ENCODE peak calls at places on chromosome 13, in seven cellular contexts. One of them, this sample, is unnamed.

GRCh38 chr13:50156722-50157121 is 141.5 kb downstream of the KCNRG start:
- ATAC-seq in T-cell: no peak
- ATAC-seq in activated naive CD8-positive, alpha-beta T cell treated with anti-CD3 and anti-CD28 coated beads, Interleukin-2, amount 10 ng/mL, durations not matched to agents 7 days and 5 days: no peak
- ATAC-seq in CD4-positive, alpha-beta T cell: no peak
- ATAC-seq in sciatic nerve: peak
- ATAC-seq in stimulated activated naive B cell treated with anti-CD40 and anti-IgM and Interleukin-4, amounts not matched to agents 10 μg/mL and 1 μg/mL and 100 μg/mL, for 72 hours: no peak
- ATAC-seq in activated naive CD4-positive, alpha-beta T cell treated with anti-CD3 and anti-CD28 coated beads, Interleukin-2, amount 50 U/mL, for 72 hours: no peak
- ATAC-seq in this sample: no peak

GRCh38 chr13:32824671-32825070 is 191.6 kb upstream of the KL start:
- ATAC-seq in activated naive CD4-positive, alpha-beta T cell treated with anti-CD3 and anti-CD28 coated beads, Interleukin-2, amount 50 U/mL, for 72 hours: no peak
- ATAC-seq in CD4-positive, alpha-beta T cell: no peak
- ATAC-seq in T-cell: no peak
- ATAC-seq in sciatic nerve: no peak
- ATAC-seq in activated naive CD8-positive, alpha-beta T cell treated with anti-CD3 and anti-CD28 coated beads, Interleukin-2, amount 10 ng/mL, durations not matched to agents 7 days and 5 days: no peak
- ATAC-seq in stimulated activated naive B cell treated with anti-CD40 and anti-IgM and Interleukin-4, amounts not matched to agents 10 μg/mL and 1 μg/mL and 100 μg/mL, for 72 hours: no peak
- ATAC-seq in this sample: no peak

GRCh38 chr13:34734932-34735331 is 207.1 kb upstream of the NBEA start:
- ATAC-seq in activated naive CD8-positive, alpha-beta T cell treated with anti-CD3 and anti-CD28 coated beads, Interleukin-2, amount 10 ng/mL, durations not matched to agents 7 days and 5 days: no peak
- ATAC-seq in activated naive CD4-positive, alpha-beta T cell treated with anti-CD3 and anti-CD28 coated beads, Interleukin-2, amount 50 U/mL, for 72 hours: no peak
- ATAC-seq in CD4-positive, alpha-beta T cell: no peak
- ATAC-seq in sciatic nerve: no peak
- ATAC-seq in T-cell: no peak
- ATAC-seq in stimulated activated naive B cell treated with anti-CD40 and anti-IgM and Interleukin-4, amounts not matched to agents 10 μg/mL and 1 μg/mL and 100 μg/mL, for 72 hours: no peak
- ATAC-seq in this sample: no peak

GRCh38 chr13:21619633-21620220 is 15.8 kb upstream of the MICU2 start:
- ATAC-seq in activated naive CD8-positive, alpha-beta T cell treated with anti-CD3 and anti-CD28 coated beads, Interleukin-2, amount 10 ng/mL, durations not matched to agents 7 days and 5 days: no peak
- ATAC-seq in T-cell: no peak
- ATAC-seq in stimulated activated naive B cell treated with anti-CD40 and anti-IgM and Interleukin-4, amounts not matched to agents 10 μg/mL and 1 μg/mL and 100 μg/mL, for 72 hours: no peak
- ATAC-seq in CD4-positive, alpha-beta T cell: no peak
- ATAC-seq in activated naive CD4-positive, alpha-beta T cell treated with anti-CD3 and anti-CD28 coated beads, Interleukin-2, amount 50 U/mL, for 72 hours: no peak
- ATAC-seq in sciatic nerve: no peak
- ATAC-seq in this sample: no peak

GRCh38 chr13:32153056-32153455 is 121.5 kb downstream of the FRY start:
- ATAC-seq in stimulated activated naive B cell treated with anti-CD40 and anti-IgM and Interleukin-4, amounts not matched to agents 10 μg/mL and 1 μg/mL and 100 μg/mL, for 72 hours: no peak
- ATAC-seq in T-cell: no peak
- ATAC-seq in activated naive CD4-positive, alpha-beta T cell treated with anti-CD3 and anti-CD28 coated beads, Interleukin-2, amount 50 U/mL, for 72 hours: no peak
- ATAC-seq in sciatic nerve: no peak
- ATAC-seq in activated naive CD8-positive, alpha-beta T cell treated with anti-CD3 and anti-CD28 coated beads, Interleukin-2, amount 10 ng/mL, durations not matched to agents 7 days and 5 days: no peak
- ATAC-seq in CD4-positive, alpha-beta T cell: no peak
- ATAC-seq in this sample: no peak

GRCh38 chr13:108346376-108346775 is 76.9 kb downstream of the TNFSF13B start:
- ATAC-seq in activated naive CD8-positive, alpha-beta T cell treated with anti-CD3 and anti-CD28 coated beads, Interleukin-2, amount 10 ng/mL, durations not matched to agents 7 days and 5 days: no peak
- ATAC-seq in sciatic nerve: no peak
- ATAC-seq in activated naive CD4-positive, alpha-beta T cell treated with anti-CD3 and anti-CD28 coated beads, Interleukin-2, amount 50 U/mL, for 72 hours: no peak
- ATAC-seq in stimulated activated naive B cell treated with anti-CD40 and anti-IgM and Interleukin-4, amounts not matched to agents 10 μg/mL and 1 μg/mL and 100 μg/mL, for 72 hours: no peak
- ATAC-seq in T-cell: peak
- ATAC-seq in CD4-positive, alpha-beta T cell: peak
- ATAC-seq in this sample: no peak

GRCh38 chr13:44276061-44276460 is 97.6 kb upstream of the SERP2 start:
- ATAC-seq in T-cell: no peak
- ATAC-seq in sciatic nerve: no peak
- ATAC-seq in CD4-positive, alpha-beta T cell: no peak
- ATAC-seq in activated naive CD8-positive, alpha-beta T cell treated with anti-CD3 and anti-CD28 coated beads, Interleukin-2, amount 10 ng/mL, durations not matched to agents 7 days and 5 days: no peak
- ATAC-seq in stimulated activated naive B cell treated with anti-CD40 and anti-IgM and Interleukin-4, amounts not matched to agents 10 μg/mL and 1 μg/mL and 100 μg/mL, for 72 hours: no peak
- ATAC-seq in activated naive CD4-positive, alpha-beta T cell treated with anti-CD3 and anti-CD28 coated beads, Interleukin-2, amount 50 U/mL, for 72 hours: no peak
- ATAC-seq in this sample: no peak

GRCh38 chr13:107753748-107754147 is 461.6 kb downstream of the LIG4 start:
- ATAC-seq in activated naive CD8-positive, alpha-beta T cell treated with anti-CD3 and anti-CD28 coated beads, Interleukin-2, amount 10 ng/mL, durations not matched to agents 7 days and 5 days: no peak
- ATAC-seq in activated naive CD4-positive, alpha-beta T cell treated with anti-CD3 and anti-CD28 coated beads, Interleukin-2, amount 50 U/mL, for 72 hours: no peak
- ATAC-seq in sciatic nerve: no peak
- ATAC-seq in T-cell: no peak
- ATAC-seq in CD4-positive, alpha-beta T cell: no peak
- ATAC-seq in stimulated activated naive B cell treated with anti-CD40 and anti-IgM and Interleukin-4, amounts not matched to agents 10 μg/mL and 1 μg/mL and 100 μg/mL, for 72 hours: no peak
- ATAC-seq in this sample: no peak

GRCh38 chr13:44703371-44703770 is 127.2 kb upstream of the TSC22D1 start:
- ATAC-seq in CD4-positive, alpha-beta T cell: no peak
- ATAC-seq in activated naive CD8-positive, alpha-beta T cell treated with anti-CD3 and anti-CD28 coated beads, Interleukin-2, amount 10 ng/mL, durations not matched to agents 7 days and 5 days: no peak
- ATAC-seq in stimulated activated naive B cell treated with anti-CD40 and anti-IgM and Interleukin-4, amounts not matched to agents 10 μg/mL and 1 μg/mL and 100 μg/mL, for 72 hours: no peak
- ATAC-seq in sciatic nerve: no peak
- ATAC-seq in activated naive CD4-positive, alpha-beta T cell treated with anti-CD3 and anti-CD28 coated beads, Interleukin-2, amount 50 U/mL, for 72 hours: no peak
- ATAC-seq in T-cell: no peak
- ATAC-seq in this sample: peak

GRCh38 chr13:48526269-48526668 is 6.6 kb downstream of the RCBTB2 start:
- ATAC-seq in activated naive CD8-positive, alpha-beta T cell treated with anti-CD3 and anti-CD28 coated beads, Interleukin-2, amount 10 ng/mL, durations not matched to agents 7 days and 5 days: no peak
- ATAC-seq in sciatic nerve: no peak
- ATAC-seq in T-cell: peak
- ATAC-seq in stimulated activated naive B cell treated with anti-CD40 and anti-IgM and Interleukin-4, amounts not matched to agents 10 μg/mL and 1 μg/mL and 100 μg/mL, for 72 hours: no peak
- ATAC-seq in CD4-positive, alpha-beta T cell: no peak
- ATAC-seq in activated naive CD4-positive, alpha-beta T cell treated with anti-CD3 and anti-CD28 coated beads, Interleukin-2, amount 50 U/mL, for 72 hours: no peak
- ATAC-seq in this sample: no peak

GRCh38 chr13:76976488-76976887 is 15.4 kb upstream of the CLN5 start:
- ATAC-seq in CD4-positive, alpha-beta T cell: peak
- ATAC-seq in sciatic nerve: no peak
- ATAC-seq in T-cell: no peak
- ATAC-seq in stimulated activated naive B cell treated with anti-CD40 and anti-IgM and Interleukin-4, amounts not matched to agents 10 μg/mL and 1 μg/mL and 100 μg/mL, for 72 hours: no peak
- ATAC-seq in activated naive CD8-positive, alpha-beta T cell treated with anti-CD3 and anti-CD28 coated beads, Interleukin-2, amount 10 ng/mL, durations not matched to agents 7 days and 5 days: no peak
- ATAC-seq in activated naive CD4-positive, alpha-beta T cell treated with anti-CD3 and anti-CD28 coated beads, Interleukin-2, amount 50 U/mL, for 72 hours: no peak
- ATAC-seq in this sample: peak

GRCh38 chr13:32142956-32143375 is 111.4 kb downstream of the FRY start:
- ATAC-seq in stimulated activated naive B cell treated with anti-CD40 and anti-IgM and Interleukin-4, amounts not matched to agents 10 μg/mL and 1 μg/mL and 100 μg/mL, for 72 hours: no peak
- ATAC-seq in activated naive CD8-positive, alpha-beta T cell treated with anti-CD3 and anti-CD28 coated beads, Interleukin-2, amount 10 ng/mL, durations not matched to agents 7 days and 5 days: no peak
- ATAC-seq in activated naive CD4-positive, alpha-beta T cell treated with anti-CD3 and anti-CD28 coated beads, Interleukin-2, amount 50 U/mL, for 72 hours: no peak
- ATAC-seq in CD4-positive, alpha-beta T cell: no peak
- ATAC-seq in sciatic nerve: no peak
- ATAC-seq in T-cell: no peak
- ATAC-seq in this sample: no peak

GRCh38 chr13:36412736-36413135 is 19.6 kb upstream of the CCNA1 start:
- ATAC-seq in T-cell: no peak
- ATAC-seq in activated naive CD4-positive, alpha-beta T cell treated with anti-CD3 and anti-CD28 coated beads, Interleukin-2, amount 50 U/mL, for 72 hours: no peak
- ATAC-seq in activated naive CD8-positive, alpha-beta T cell treated with anti-CD3 and anti-CD28 coated beads, Interleukin-2, amount 10 ng/mL, durations not matched to agents 7 days and 5 days: no peak
- ATAC-seq in stimulated activated naive B cell treated with anti-CD40 and anti-IgM and Interleukin-4, amounts not matched to agents 10 μg/mL and 1 μg/mL and 100 μg/mL, for 72 hours: no peak
- ATAC-seq in CD4-positive, alpha-beta T cell: no peak
- ATAC-seq in sciatic nerve: peak
- ATAC-seq in this sample: no peak

GRCh38 chr13:108610517-108610916 is 18.9 kb upstream of the MYO16 start:
- ATAC-seq in sciatic nerve: no peak
- ATAC-seq in activated naive CD8-positive, alpha-beta T cell treated with anti-CD3 and anti-CD28 coated beads, Interleukin-2, amount 10 ng/mL, durations not matched to agents 7 days and 5 days: no peak
- ATAC-seq in CD4-positive, alpha-beta T cell: no peak
- ATAC-seq in T-cell: no peak
- ATAC-seq in activated naive CD4-positive, alpha-beta T cell treated with anti-CD3 and anti-CD28 coated beads, Interleukin-2, amount 50 U/mL, for 72 hours: no peak
- ATAC-seq in stimulated activated naive B cell treated with anti-CD40 and anti-IgM and Interleukin-4, amounts not matched to agents 10 μg/mL and 1 μg/mL and 100 μg/mL, for 72 hours: no peak
- ATAC-seq in this sample: no peak

GRCh38 chr13:30846844-30847243 is 59.2 kb upstream of the MEDAG start:
- ATAC-seq in sciatic nerve: no peak
- ATAC-seq in T-cell: peak
- ATAC-seq in stimulated activated naive B cell treated with anti-CD40 and anti-IgM and Interleukin-4, amounts not matched to agents 10 μg/mL and 1 μg/mL and 100 μg/mL, for 72 hours: no peak
- ATAC-seq in CD4-positive, alpha-beta T cell: no peak
- ATAC-seq in activated naive CD8-positive, alpha-beta T cell treated with anti-CD3 and anti-CD28 coated beads, Interleukin-2, amount 10 ng/mL, durations not matched to agents 7 days and 5 days: no peak
- ATAC-seq in activated naive CD4-positive, alpha-beta T cell treated with anti-CD3 and anti-CD28 coated beads, Interleukin-2, amount 50 U/mL, for 72 hours: peak
- ATAC-seq in this sample: no peak

GRCh38 chr13:33388254-33388998 is 102.9 kb upstream of the STARD13 start:
- ATAC-seq in stimulated activated naive B cell treated with anti-CD40 and anti-IgM and Interleukin-4, amounts not matched to agents 10 μg/mL and 1 μg/mL and 100 μg/mL, for 72 hours: no peak
- ATAC-seq in sciatic nerve: no peak
- ATAC-seq in T-cell: no peak
- ATAC-seq in activated naive CD4-positive, alpha-beta T cell treated with anti-CD3 and anti-CD28 coated beads, Interleukin-2, amount 50 U/mL, for 72 hours: no peak
- ATAC-seq in activated naive CD8-positive, alpha-beta T cell treated with anti-CD3 and anti-CD28 coated beads, Interleukin-2, amount 10 ng/mL, durations not matched to agents 7 days and 5 days: no peak
- ATAC-seq in CD4-positive, alpha-beta T cell: no peak
- ATAC-seq in this sample: peak

GRCh38 chr13:48829536-48829935 is 146.2 kb upstream of the FNDC3A start:
- ATAC-seq in sciatic nerve: no peak
- ATAC-seq in CD4-positive, alpha-beta T cell: no peak
- ATAC-seq in T-cell: no peak
- ATAC-seq in activated naive CD8-positive, alpha-beta T cell treated with anti-CD3 and anti-CD28 coated beads, Interleukin-2, amount 10 ng/mL, durations not matched to agents 7 days and 5 days: peak
- ATAC-seq in stimulated activated naive B cell treated with anti-CD40 and anti-IgM and Interleukin-4, amounts not matched to agents 10 μg/mL and 1 μg/mL and 100 μg/mL, for 72 hours: peak
- ATAC-seq in activated naive CD4-positive, alpha-beta T cell treated with anti-CD3 and anti-CD28 coated beads, Interleukin-2, amount 50 U/mL, for 72 hours: peak
- ATAC-seq in this sample: no peak

GRCh38 chr13:34257980-34258379 is 440.0 kb downstream of the RFC3 start:
- ATAC-seq in activated naive CD8-positive, alpha-beta T cell treated with anti-CD3 and anti-CD28 coated beads, Interleukin-2, amount 10 ng/mL, durations not matched to agents 7 days and 5 days: no peak
- ATAC-seq in stimulated activated naive B cell treated with anti-CD40 and anti-IgM and Interleukin-4, amounts not matched to agents 10 μg/mL and 1 μg/mL and 100 μg/mL, for 72 hours: peak
- ATAC-seq in sciatic nerve: peak
- ATAC-seq in activated naive CD4-positive, alpha-beta T cell treated with anti-CD3 and anti-CD28 coated beads, Interleukin-2, amount 50 U/mL, for 72 hours: no peak
- ATAC-seq in CD4-positive, alpha-beta T cell: no peak
- ATAC-seq in T-cell: no peak
- ATAC-seq in this sample: no peak

GRCh38 chr13:23081246-23081645 is 99.5 kb upstream of the SGCG start:
- ATAC-seq in CD4-positive, alpha-beta T cell: no peak
- ATAC-seq in sciatic nerve: no peak
- ATAC-seq in activated naive CD4-positive, alpha-beta T cell treated with anti-CD3 and anti-CD28 coated beads, Interleukin-2, amount 50 U/mL, for 72 hours: no peak
- ATAC-seq in activated naive CD8-positive, alpha-beta T cell treated with anti-CD3 and anti-CD28 coated beads, Interleukin-2, amount 10 ng/mL, durations not matched to agents 7 days and 5 days: no peak
- ATAC-seq in T-cell: no peak
- ATAC-seq in stimulated activated naive B cell treated with anti-CD40 and anti-IgM and Interleukin-4, amounts not matched to agents 10 μg/mL and 1 μg/mL and 100 μg/mL, for 72 hours: no peak
- ATAC-seq in this sample: no peak

GRCh38 chr13:39929583-39929982 is 274.1 kb downstream of the COG6 start:
- ATAC-seq in stimulated activated naive B cell treated with anti-CD40 and anti-IgM and Interleukin-4, amounts not matched to agents 10 μg/mL and 1 μg/mL and 100 μg/mL, for 72 hours: no peak
- ATAC-seq in activated naive CD4-positive, alpha-beta T cell treated with anti-CD3 and anti-CD28 coated beads, Interleukin-2, amount 50 U/mL, for 72 hours: no peak
- ATAC-seq in sciatic nerve: no peak
- ATAC-seq in CD4-positive, alpha-beta T cell: no peak
- ATAC-seq in activated naive CD8-positive, alpha-beta T cell treated with anti-CD3 and anti-CD28 coated beads, Interleukin-2, amount 10 ng/mL, durations not matched to agents 7 days and 5 days: no peak
- ATAC-seq in T-cell: no peak
- ATAC-seq in this sample: no peak

GRCh38 chr13:95319551-95320274 is 18.5 kb upstream of the ABCC4 start:
- ATAC-seq in activated naive CD4-positive, alpha-beta T cell treated with anti-CD3 and anti-CD28 coated beads, Interleukin-2, amount 50 U/mL, for 72 hours: no peak
- ATAC-seq in activated naive CD8-positive, alpha-beta T cell treated with anti-CD3 and anti-CD28 coated beads, Interleukin-2, amount 10 ng/mL, durations not matched to agents 7 days and 5 days: no peak
- ATAC-seq in T-cell: no peak
- ATAC-seq in sciatic nerve: no peak
- ATAC-seq in stimulated activated naive B cell treated with anti-CD40 and anti-IgM and Interleukin-4, amounts not matched to agents 10 μg/mL and 1 μg/mL and 100 μg/mL, for 72 hours: no peak
- ATAC-seq in CD4-positive, alpha-beta T cell: no peak
- ATAC-seq in this sample: no peak

GRCh38 chr13:113023217-113023597 is 54.2 kb downstream of the MCF2L start:
- ATAC-seq in activated naive CD8-positive, alpha-beta T cell treated with anti-CD3 and anti-CD28 coated beads, Interleukin-2, amount 10 ng/mL, durations not matched to agents 7 days and 5 days: no peak
- ATAC-seq in activated naive CD4-positive, alpha-beta T cell treated with anti-CD3 and anti-CD28 coated beads, Interleukin-2, amount 50 U/mL, for 72 hours: no peak
- ATAC-seq in sciatic nerve: no peak
- ATAC-seq in T-cell: no peak
- ATAC-seq in CD4-positive, alpha-beta T cell: no peak
- ATAC-seq in stimulated activated naive B cell treated with anti-CD40 and anti-IgM and Interleukin-4, amounts not matched to agents 10 μg/mL and 1 μg/mL and 100 μg/mL, for 72 hours: no peak
- ATAC-seq in this sample: peak

GRCh38 chr13:73275163-73275562 is 216.4 kb downstream of the KLF5 start:
- ATAC-seq in sciatic nerve: no peak
- ATAC-seq in stimulated activated naive B cell treated with anti-CD40 and anti-IgM and Interleukin-4, amounts not matched to agents 10 μg/mL and 1 μg/mL and 100 μg/mL, for 72 hours: no peak
- ATAC-seq in activated naive CD4-positive, alpha-beta T cell treated with anti-CD3 and anti-CD28 coated beads, Interleukin-2, amount 50 U/mL, for 72 hours: no peak
- ATAC-seq in activated naive CD8-positive, alpha-beta T cell treated with anti-CD3 and anti-CD28 coated beads, Interleukin-2, amount 10 ng/mL, durations not matched to agents 7 days and 5 days: peak
- ATAC-seq in CD4-positive, alpha-beta T cell: no peak
- ATAC-seq in T-cell: no peak
- ATAC-seq in this sample: no peak

GRCh38 chr13:79538757-79539156 is 57.8 kb downstream of the NDFIP2 start:
- ATAC-seq in sciatic nerve: no peak
- ATAC-seq in stimulated activated naive B cell treated with anti-CD40 and anti-IgM and Interleukin-4, amounts not matched to agents 10 μg/mL and 1 μg/mL and 100 μg/mL, for 72 hours: no peak
- ATAC-seq in activated naive CD4-positive, alpha-beta T cell treated with anti-CD3 and anti-CD28 coated beads, Interleukin-2, amount 50 U/mL, for 72 hours: no peak
- ATAC-seq in activated naive CD8-positive, alpha-beta T cell treated with anti-CD3 and anti-CD28 coated beads, Interleukin-2, amount 10 ng/mL, durations not matched to agents 7 days and 5 days: no peak
- ATAC-seq in T-cell: no peak
- ATAC-seq in CD4-positive, alpha-beta T cell: no peak
- ATAC-seq in this sample: no peak

GRCh38 chr13:27120811-27121210 is 50.8 kb downstream of the USP12 start:
- ATAC-seq in T-cell: no peak
- ATAC-seq in activated naive CD8-positive, alpha-beta T cell treated with anti-CD3 and anti-CD28 coated beads, Interleukin-2, amount 10 ng/mL, durations not matched to agents 7 days and 5 days: no peak
- ATAC-seq in stimulated activated naive B cell treated with anti-CD40 and anti-IgM and Interleukin-4, amounts not matched to agents 10 μg/mL and 1 μg/mL and 100 μg/mL, for 72 hours: no peak
- ATAC-seq in CD4-positive, alpha-beta T cell: no peak
- ATAC-seq in sciatic nerve: no peak
- ATAC-seq in activated naive CD4-positive, alpha-beta T cell treated with anti-CD3 and anti-CD28 coated beads, Interleukin-2, amount 50 U/mL, for 72 hours: no peak
- ATAC-seq in this sample: no peak

GRCh38 chr13:61728468-61728867 is 312.8 kb upstream of the PCDH20 start:
- ATAC-seq in sciatic nerve: no peak
- ATAC-seq in T-cell: no peak
- ATAC-seq in CD4-positive, alpha-beta T cell: no peak
- ATAC-seq in activated naive CD4-positive, alpha-beta T cell treated with anti-CD3 and anti-CD28 coated beads, Interleukin-2, amount 50 U/mL, for 72 hours: no peak
- ATAC-seq in activated naive CD8-positive, alpha-beta T cell treated with anti-CD3 and anti-CD28 coated beads, Interleukin-2, amount 10 ng/mL, durations not matched to agents 7 days and 5 days: no peak
- ATAC-seq in stimulated activated naive B cell treated with anti-CD40 and anti-IgM and Interleukin-4, amounts not matched to agents 10 μg/mL and 1 μg/mL and 100 μg/mL, for 72 hours: no peak
- ATAC-seq in this sample: no peak

GRCh38 chr13:78047151-78047550 is 128.5 kb upstream of the EDNRB start:
- ATAC-seq in sciatic nerve: no peak
- ATAC-seq in stimulated activated naive B cell treated with anti-CD40 and anti-IgM and Interleukin-4, amounts not matched to agents 10 μg/mL and 1 μg/mL and 100 μg/mL, for 72 hours: no peak
- ATAC-seq in activated naive CD4-positive, alpha-beta T cell treated with anti-CD3 and anti-CD28 coated beads, Interleukin-2, amount 50 U/mL, for 72 hours: no peak
- ATAC-seq in T-cell: no peak
- ATAC-seq in CD4-positive, alpha-beta T cell: no peak
- ATAC-seq in activated naive CD8-positive, alpha-beta T cell treated with anti-CD3 and anti-CD28 coated beads, Interleukin-2, amount 10 ng/mL, durations not matched to agents 7 days and 5 days: no peak
- ATAC-seq in this sample: no peak

GRCh38 chr13:44340508-44340907 is 33.1 kb upstream of the SERP2 start:
- ATAC-seq in T-cell: no peak
- ATAC-seq in activated naive CD8-positive, alpha-beta T cell treated with anti-CD3 and anti-CD28 coated beads, Interleukin-2, amount 10 ng/mL, durations not matched to agents 7 days and 5 days: no peak
- ATAC-seq in sciatic nerve: peak
- ATAC-seq in CD4-positive, alpha-beta T cell: no peak
- ATAC-seq in activated naive CD4-positive, alpha-beta T cell treated with anti-CD3 and anti-CD28 coated beads, Interleukin-2, amount 50 U/mL, for 72 hours: no peak
- ATAC-seq in stimulated activated naive B cell treated with anti-CD40 and anti-IgM and Interleukin-4, amounts not matched to agents 10 μg/mL and 1 μg/mL and 100 μg/mL, for 72 hours: no peak
- ATAC-seq in this sample: no peak

GRCh38 chr13:114100446-114101320 is 31.7 kb downstream of the RASA3 start:
- ATAC-seq in sciatic nerve: peak
- ATAC-seq in activated naive CD4-positive, alpha-beta T cell treated with anti-CD3 and anti-CD28 coated beads, Interleukin-2, amount 50 U/mL, for 72 hours: no peak
- ATAC-seq in CD4-positive, alpha-beta T cell: no peak
- ATAC-seq in T-cell: no peak
- ATAC-seq in activated naive CD8-positive, alpha-beta T cell treated with anti-CD3 and anti-CD28 coated beads, Interleukin-2, amount 10 ng/mL, durations not matched to agents 7 days and 5 days: no peak
- ATAC-seq in stimulated activated naive B cell treated with anti-CD40 and anti-IgM and Interleukin-4, amounts not matched to agents 10 μg/mL and 1 μg/mL and 100 μg/mL, for 72 hours: peak
- ATAC-seq in this sample: no peak